ENCODE peak calls at places on chromosomes 5 and 9, in nine cellular contexts. K is IMR-90, G is upper lobe of right lung, A is MM.1S, W is pancreas, F is OCI-LY7, C is DND-41, E is HCT116, N is heart left ventricle. R is an unnamed sample.

GRCh38 chr9:110994771-110995241 is 43.5 kb downstream of the LPAR1 start:
- DNase-seq in A (no peak), F (no peak), N (no peak), G (no peak), K (peak; percentile 44), C (no peak), W (no peak), E (no peak), R (no peak)

GRCh38 chr5:14713476-14714384 is 49.2 kb downstream of the OTULIN start:
- DNase-seq in C (no peak), E (no peak), F (no peak), N (no peak), A (no peak), G (no peak), W (no peak), K (no peak), R (no peak)

GRCh38 chr5:137248476-137248970 is 250.6 kb downstream of the SPOCK1 start:
- DNase-seq in C (no peak), F (no peak), W (no peak), E (no peak), A (no peak), G (no peak), N (no peak), K (no peak), R (no peak)

GRCh38 chr5:66807743-66808142 is 211.6 kb downstream of the MAST4 start:
- DNase-seq in G (no peak), K (peak; percentile 55), N (no peak), E (peak; percentile 2), F (no peak), A (no peak), C (no peak), W (no peak), R (no peak)

GRCh38 chr9:4207881-4208615 is 91.8 kb downstream of the GLIS3 start:
- DNase-seq in C (no peak), A (no peak), E (no peak), G (no peak), F (no peak), W (no peak), K (peak; percentile 61), N (peak; percentile 28), R (no peak)

GRCh38 chr5:68542207-68542606 is 326.7 kb downstream of the PIK3R1 start:
- DNase-seq in W (no peak), N (no peak), G (no peak), C (no peak), A (no peak), F (no peak), E (no peak), K (peak; percentile 38), R (no peak)

GRCh38 chr9:34825780-34826179 is 115.8 kb upstream of the CCL21 start:
- DNase-seq in A (no peak), N (no peak), F (no peak), K (no peak), W (no peak), E (no peak), C (no peak), G (no peak), R (no peak)

GRCh38 chr5:166672431-166672830 is 1619.0 kb upstream of the WWC1 start:
- DNase-seq in E (no peak), N (no peak), C (no peak), K (no peak), A (no peak), W (no peak), F (no peak), G (no peak), R (no peak)

GRCh38 chr5:56569576-56569975 is 245.8 kb upstream of the MAP3K1 start:
- DNase-seq in F (no peak), E (no peak), A (no peak), G (no peak), W (no peak), K (peak; percentile 63), N (no peak), C (no peak), R (no peak)

GRCh38 chr5:36943584-36943983 is 67.0 kb downstream of the NIPBL start:
- DNase-seq in A (no peak), C (no peak), E (no peak), G (no peak), N (no peak), F (no peak), K (no peak), W (no peak), R (no peak)

GRCh38 chr9:98010450-98010849 is 27.3 kb downstream of the ANP32B start:
- DNase-seq in C (no peak), A (peak; percentile 65), N (no peak), G (no peak), W (no peak), K (peak; percentile 64), E (no peak), F (peak; percentile 81), R (no peak)

GRCh38 chr9:84170521-84171141 is 169.9 kb downstream of the SLC28A3 start:
- DNase-seq in C (no peak), F (no peak), A (no peak), E (peak; percentile 81), W (peak; percentile 80), G (peak; percentile 70), N (peak; percentile 88), K (peak; percentile 98), R (peak; percentile 22)

GRCh38 chr9:29456940-29457339 is 1883.7 kb upstream of the C9orf72 start:
- DNase-seq in G (no peak), W (no peak), A (no peak), K (no peak), C (no peak), F (no peak), N (no peak), E (no peak), R (no peak)

GRCh38 chr5:171418982-171419662 is at the start of gene FGF18:
- DNase-seq in A (peak; percentile 72), F (peak; percentile 49), C (peak; percentile 74), K (peak; percentile 51), G (peak; percentile 79), W (peak; percentile 34), E (peak; percentile 56), N (peak; percentile 65), R (no peak)

GRCh38 chr5:134934202-134934601 is 29.3 kb downstream of the PCBD2 start:
- DNase-seq in G (no peak), N (no peak), C (no peak), W (no peak), A (no peak), F (no peak), K (no peak), E (no peak), R (no peak)

GRCh38 chr5:65050140-65050539 is 281.4 kb downstream of the CWC27 start:
- DNase-seq in A (peak; percentile 39), K (no peak), W (no peak), E (no peak), C (no peak), F (no peak), G (no peak), N (no peak), R (no peak)

GRCh38 chr9:76166436-76166959 is 227.7 kb downstream of the RFK start:
- DNase-seq in C (no peak), W (no peak), E (no peak), F (no peak), G (no peak), N (no peak), K (no peak), A (no peak), R (no peak)

GRCh38 chr5:81783401-81783800 is 32.5 kb upstream of the SSBP2 start:
- DNase-seq in N (no peak), K (no peak), E (no peak), W (no peak), G (no peak), C (peak; percentile 29), A (no peak), F (no peak), R (no peak)

DNA sequence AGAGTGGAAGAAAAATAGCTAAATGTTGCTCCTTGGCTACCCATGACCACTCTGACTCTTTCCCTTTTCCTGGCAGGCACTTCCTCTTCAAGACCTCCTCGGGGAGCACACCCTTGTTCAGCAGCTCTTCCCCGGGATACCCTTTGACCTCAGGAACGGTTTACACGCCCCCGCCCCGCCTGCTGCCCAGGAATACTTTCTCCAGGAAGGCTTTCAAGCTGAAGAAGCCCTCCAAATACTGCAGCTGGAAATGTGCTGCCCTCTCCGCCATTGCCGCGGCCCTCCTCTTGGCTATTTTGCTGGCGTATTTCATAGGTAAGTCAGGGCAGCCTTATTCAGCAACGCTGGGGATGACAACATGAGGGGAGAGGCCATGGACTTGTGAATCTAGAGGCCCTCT is 298.6 kb upstream of the WWC1 start:
- DNase-seq in W (no peak), N (no peak), K (no peak), A (no peak), G (no peak), F (no peak), C (no peak), E (no peak), R (no peak)
- H3K4me3 ChIP-seq in W (no peak overlapping the region), N (no peak overlapping the region), K (no peak overlapping the region), A (no peak overlapping the region), G (no peak overlapping the region), F (no peak overlapping the region), C (no peak overlapping the region), E (no peak overlapping the region), R (no peak overlapping the region)

GRCh38 chr9:93827545-93828330 is 127.4 kb downstream of the BARX1 start:
- DNase-seq in A (no peak), F (peak; percentile 9), W (peak; percentile 72), E (no peak), N (peak; percentile 42), K (peak; percentile 28), G (peak; percentile 78), C (no peak), R (no peak)
- H3K4me3 ChIP-seq in A (no peak overlapping the region), F (no peak overlapping the region), W (no peak overlapping the region), E (no peak overlapping the region), N (peak overlapping the region; percentile 28), K (peak overlapping the region; percentile 19), G (peak overlapping the region; percentile 32), C (no peak overlapping the region), R (no peak overlapping the region)

DNA sequence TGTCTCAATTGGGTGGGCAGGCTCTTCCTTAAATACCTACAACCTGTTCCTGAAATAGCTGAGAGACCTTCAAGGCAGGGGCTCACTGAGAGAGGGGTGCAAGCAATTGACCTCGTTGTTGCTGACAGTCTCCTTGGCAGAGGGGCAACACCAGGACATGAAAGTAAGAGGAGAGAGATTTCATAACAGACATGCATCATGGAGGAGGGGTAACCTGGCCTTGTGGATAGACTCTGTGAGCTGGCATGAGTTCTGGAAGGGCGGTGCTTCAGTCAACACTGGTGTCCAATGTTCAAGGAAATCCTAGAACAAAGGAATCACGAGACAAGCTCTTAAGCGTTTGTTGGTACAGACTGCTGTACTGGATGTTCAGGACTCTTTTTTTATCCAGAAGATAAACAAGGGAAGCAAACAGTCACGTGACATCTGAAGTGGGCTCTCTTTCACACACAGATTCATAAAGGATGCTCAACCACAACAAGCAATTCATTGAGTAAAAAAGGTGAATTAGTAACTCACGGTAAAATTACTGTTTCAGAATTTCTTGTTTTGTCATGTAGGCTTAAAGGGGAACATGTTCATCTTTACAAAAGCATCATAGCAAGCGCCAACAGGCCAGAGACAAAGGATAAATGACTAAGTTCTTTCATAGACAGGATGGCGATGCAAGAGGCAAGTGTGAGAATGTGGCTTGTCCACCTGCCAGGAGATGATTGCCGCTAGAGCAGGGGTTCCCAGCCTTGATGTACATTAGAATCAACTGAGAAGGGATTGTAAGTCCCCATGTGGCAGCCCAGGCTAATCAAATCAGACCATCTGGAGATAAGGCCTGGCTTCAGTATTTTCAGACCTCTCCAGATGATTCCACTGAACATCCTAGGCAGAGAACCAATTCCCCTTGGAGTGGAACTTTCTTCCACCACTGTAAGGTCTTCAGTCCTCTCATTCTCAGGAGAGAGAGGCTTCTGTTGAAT is 20.7 kb downstream of the ANKRA2 start:
- DNase-seq in G (peak; percentile 67), W (peak; percentile 54), N (no peak), K (no peak), E (no peak), F (no peak), A (no peak), C (no peak), R (no peak)
- H3K4me3 ChIP-seq in G (no peak overlapping the region), W (no peak overlapping the region), N (no peak overlapping the region), K (no peak overlapping the region), E (no peak overlapping the region), F (no peak overlapping the region), A (no peak overlapping the region), C (no peak overlapping the region), R (no peak overlapping the region)

GRCh38 chr9:17005085-17005484 is 129.8 kb upstream of the CNTLN start:
- DNase-seq in N (peak; percentile 27), A (no peak), F (no peak), E (no peak), C (no peak), G (no peak), W (peak; percentile 43), K (peak; percentile 81), R (no peak)
- H3K4me3 ChIP-seq in N (no peak overlapping the region), A (no peak overlapping the region), F (no peak overlapping the region), E (no peak overlapping the region), C (no peak overlapping the region), G (peak overlapping the region; percentile 15), W (no peak overlapping the region), K (no peak overlapping the region), R (no peak overlapping the region)

R was measured in lower leg skin.